ENCODE peak calls at places on chromosome 9, in seven cellular contexts. E is lung, K is left lung, Q is ovary, D is NT2/D1, P is mammary epithelial cell, O is pancreas. U is an unnamed sample.

GRCh38 chr9:131270171-131271015 is 5.9 kb downstream of the FAM78A start:
- DNase-seq in O (no peak), E (peak; percentile 65), K (peak; percentile 86), P (no peak), Q (no peak), D (no peak), U (no peak)

GRCh38 chr9:77183581-77183980 is 6.2 kb downstream of the VPS13A start:
- DNase-seq in P (no peak), Q (no peak), D (no peak), O (no peak), E (no peak), K (no peak), U (no peak)

GRCh38 chr9:74643303-74643933 is 146.3 kb downstream of the RORB start:
- DNase-seq in K (peak; percentile 50), O (no peak), E (peak; percentile 58), P (no peak), D (no peak), Q (no peak), U (no peak)

GRCh38 chr9:99030082-99030481 is 74.8 kb upstream of the TGFBR1 start:
- DNase-seq in Q (no peak), O (no peak), P (peak; percentile 53), E (no peak), K (no peak), D (no peak), U (peak; percentile 95)

GRCh38 chr9:38670542-38671371 is 49.2 kb downstream of the FAM240B start:
- DNase-seq in K (no peak), P (no peak), O (no peak), Q (no peak), E (no peak), D (no peak), U (no peak)

GRCh38 chr9:127721391-127721821 is 5.5 kb downstream of the TTC16 start:
- DNase-seq in D (no peak), P (peak; percentile 49), K (no peak), E (no peak), Q (no peak), O (no peak), U (no peak)

GRCh38 chr9:111147021-111147420 is 108.8 kb upstream of the LPAR1 start:
- DNase-seq in O (no peak), D (no peak), E (no peak), P (no peak), K (no peak), Q (no peak), U (no peak)

GRCh38 chr9:112541690-112542089 is 55.1 kb downstream of the KIAA1958 start:
- DNase-seq in E (no peak), Q (no peak), P (no peak), D (no peak), O (no peak), K (no peak), U (peak; percentile 62)

GRCh38 chr9:4796988-4797956 is 4.5 kb downstream of the RCL1 start:
- DNase-seq in Q (no peak), P (no peak), D (peak; percentile 20), K (no peak), E (no peak), O (no peak), U (peak; percentile 64)

GRCh38 chr9:37534412-37534811 is 41.8 kb downstream of the FBXO10 start:
- DNase-seq in Q (no peak), P (no peak), K (no peak), D (no peak), E (no peak), O (peak; percentile 39), U (no peak)

GRCh38 chr9:107711528-107711927 is 222.0 kb upstream of the KLF4 start:
- DNase-seq in K (no peak), Q (no peak), E (peak; percentile 39), P (peak; percentile 88), O (peak; percentile 15), D (no peak), U (peak; percentile 80)

GRCh38 chr9:89427621-89428221 is 70.2 kb downstream of the SEMA4D start:
- DNase-seq in P (no peak), D (no peak), E (no peak), O (no peak), Q (no peak), K (no peak), U (no peak)

GRCh38 chr9:8366161-8366926 is 566.8 kb upstream of the DMAC1 start:
- DNase-seq in K (no peak), P (no peak), O (no peak), D (no peak), Q (no peak), E (no peak), U (no peak)

GRCh38 chr9:125988479-125989050 is 241.4 kb downstream of the PBX3 start:
- DNase-seq in D (no peak), E (no peak), K (peak; percentile 17), O (no peak), Q (no peak), P (no peak), U (no peak)

GRCh38 chr9:127118597-127119318 is 3.7 kb downstream of the ANGPTL2 start:
- DNase-seq in K (no peak), D (no peak), Q (peak; percentile 15), E (no peak), O (no peak), P (no peak), U (no peak)

GRCh38 chr9:123998970-123999621 is 12.5 kb upstream of the LHX2 start:
- DNase-seq in Q (no peak), P (no peak), K (peak; percentile 30), D (no peak), O (no peak), E (no peak), U (no peak)

GRCh38 chr9:128894764-128895163 is 12.8 kb downstream of the LRRC8A start:
- DNase-seq in E (no peak), O (no peak), D (no peak), P (no peak), K (no peak), Q (no peak), U (no peak)

GRCh38 chr9:133277467-133277866 is 2.5 kb upstream of the ABO start:
- DNase-seq in E (no peak), K (no peak), Q (no peak), O (no peak), P (no peak), D (no peak), U (no peak)

GRCh38 chr9:93267091-93267541 is 83.2 kb downstream of the WNK2 start:
- DNase-seq in K (peak; percentile 5), D (no peak), O (peak; percentile 13), E (no peak), P (no peak), Q (peak; percentile 5), U (no peak)

GRCh38 chr9:110767559-110768063 is 99.0 kb downstream of the MUSK start:
- DNase-seq in E (no peak), Q (peak; percentile 66), K (no peak), D (no peak), O (no peak), P (no peak), U (peak; percentile 70)

GRCh38 chr9:115980502-115980901 is 173.1 kb upstream of the PAPPA start:
- DNase-seq in D (no peak), Q (no peak), P (no peak), E (no peak), O (no peak), K (no peak), U (no peak)

GRCh38 chr9:78614892-78615291 is 318.0 kb downstream of the PSAT1 start:
- DNase-seq in O (no peak), P (no peak), D (no peak), E (no peak), Q (no peak), K (no peak), U (peak; percentile 58)

GRCh38 chr9:136002886-136003285 is 41.7 kb upstream of the UBAC1 start:
- DNase-seq in O (no peak), Q (no peak), E (no peak), P (no peak), K (no peak), D (no peak), U (no peak)

GRCh38 chr9:5843450-5844249 is 10.7 kb upstream of the ERMP1 start:
- DNase-seq in K (no peak), P (no peak), Q (no peak), O (no peak), E (no peak), D (no peak), U (peak; percentile 48)

GRCh38 chr9:118829334-118829733 is 539.9 kb downstream of the BRINP1 start:
- DNase-seq in E (no peak), K (no peak), D (peak; percentile 13), O (no peak), Q (no peak), P (peak; percentile 22), U (peak; percentile 62)

GRCh38 chr9:19934301-19934868 is 145.5 kb upstream of the SLC24A2 start:
- DNase-seq in Q (peak; percentile 35), D (peak; percentile 69), P (no peak), K (no peak), O (no peak), E (no peak), U (peak; percentile 56)

GRCh38 chr9:22036866-22037626 is 27.9 kb upstream of the CDKN2B start:
- DNase-seq in K (no peak), Q (no peak), D (no peak), E (no peak), O (no peak), P (peak; percentile 94), U (peak; percentile 57)

GRCh38 chr9:73152445-73152844 is 780 bp downstream of the ANXA1 start:
- DNase-seq in Q (no peak), P (no peak), D (no peak), O (no peak), K (no peak), E (no peak), U (peak; percentile 75)
- H3K4me1 ChIP-seq in Q (peaks cover 3% of the 10 kb centered on the region), P (peaks cover 39% of the 10 kb centered on the region), D (no peaks in the 10 kb centered on the region), O (no peaks in the 10 kb centered on the region), K (peaks cover 80% of the 10 kb centered on the region), E (peaks cover 8% of the 10 kb centered on the region), U (peaks cover 64% of the 10 kb centered on the region)

GRCh38 chr9:96741771-96742170 is 36.1 kb downstream of the ZNF510 start:
- DNase-seq in K (no peak), Q (no peak), O (no peak), E (no peak), D (no peak), P (no peak), U (no peak)
- H3K9me3 ChIP-seq in K (peaks cover 86% of the 10 kb centered on the region), Q (no peaks in the 10 kb centered on the region), O (no peaks in the 10 kb centered on the region), E (peaks cover 22% of the 10 kb centered on the region), D (peaks cover 55% of the 10 kb centered on the region), P (peaks cover 35% of the 10 kb centered on the region), U (peaks cover 97% of the 10 kb centered on the region)

DNA sequence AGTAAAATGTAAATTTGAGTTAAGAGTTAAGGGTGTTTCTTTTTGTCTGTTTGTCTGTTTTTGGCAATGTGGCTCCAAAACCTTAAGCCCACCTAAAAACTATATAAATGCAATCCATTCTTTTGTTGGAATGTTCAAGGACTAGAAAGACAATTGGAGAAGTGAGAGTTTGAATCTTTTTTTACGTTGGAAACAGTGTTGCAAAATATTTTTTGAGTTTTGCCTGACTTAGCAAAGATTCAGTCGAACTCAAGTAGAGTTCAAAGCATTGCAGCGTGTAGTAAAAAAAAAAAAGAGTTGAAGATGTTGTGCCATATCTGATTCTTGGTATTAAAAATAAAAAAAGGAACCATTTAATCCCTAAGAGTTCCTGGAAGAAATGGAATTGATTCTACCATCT is 915 bp downstream of the SYK start:
- DNase-seq in D (no peak), O (no peak), Q (no peak), E (no peak), P (no peak), K (no peak), U (no peak)
- H3K4me3 ChIP-seq in D (no peak overlapping the region), O (peak overlapping the region; percentile 51), Q (no peak overlapping the region), E (no peak overlapping the region), P (peak overlapping the region; percentile 57), K (peak overlapping the region; percentile 71), U (no peak overlapping the region)

DNA sequence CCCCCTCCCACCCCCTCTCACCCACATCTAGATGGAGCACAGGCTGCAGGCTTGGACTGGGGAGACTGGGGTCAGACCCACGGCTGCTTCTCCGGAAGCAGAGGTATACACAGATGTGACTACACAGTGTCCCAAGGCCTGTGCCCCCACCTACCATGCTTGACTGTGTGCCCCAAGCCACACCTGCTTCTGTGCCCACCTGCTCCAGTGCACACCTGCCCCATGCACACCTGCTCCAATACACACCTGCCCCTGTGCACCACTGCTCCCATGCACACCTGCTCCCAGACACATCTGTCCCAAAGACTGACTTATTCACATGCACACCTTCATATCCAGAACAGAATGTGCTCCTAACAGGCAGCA is 5.5 kb upstream of the COL5A1 start:
- DNase-seq in D (no peak), P (no peak), E (no peak), K (no peak), Q (no peak), O (no peak), U (no peak)
- H3K4me1 ChIP-seq in D (peaks cover 17% of the 10 kb centered on the region), P (no peaks in the 10 kb centered on the region), E (no peaks in the 10 kb centered on the region), K (peaks cover 4% of the 10 kb centered on the region), Q (no peaks in the 10 kb centered on the region), O (no peaks in the 10 kb centered on the region), U (peaks cover 12% of the 10 kb centered on the region)

U was measured in adipocyte.